ENCODE peak calls at places on chromosomes 3 and 15, in six cellular contexts. B is GM03348; L is HFF-Myc; W is central memory CD4-positive, alpha-beta T cell; K is glutamatergic neuron; V is neural crest cell. X is an unnamed sample.

GRCh38 chr3:25297667-25298585 is 130.1 kb upstream of the RARB start:
- DNase-seq in K (no peak), B (no peak), W (no peak), L (peak; percentile 56), V (no peak), X (no peak)

GRCh38 chr15:38829086-38829485 is 264.5 kb upstream of the RASGRP1 start:
- DNase-seq in W (no peak), V (no peak), L (no peak), K (no peak), B (no peak), X (no peak)

GRCh38 chr15:60077581-60078359 is 73.7 kb downstream of the FOXB1 start:
- DNase-seq in K (no peak), B (no peak), L (no peak), W (no peak), V (no peak), X (no peak)

GRCh38 chr3:141471160-141471559 is 15.7 kb upstream of the RASA2 start:
- DNase-seq in B (no peak), W (no peak), L (no peak), K (no peak), V (no peak), X (no peak)

GRCh38 chr3:69426291-69426690 is 40.4 kb upstream of the FRMD4B start:
- DNase-seq in B (no peak), V (no peak), L (no peak), K (no peak), W (no peak), X (no peak)

GRCh38 chr3:39106281-39107055 is 959 bp downstream of the GORASP1 start:
- DNase-seq in L (no peak), B (peak; percentile 59), W (no peak), K (no peak), V (no peak), X (no peak)

GRCh38 chr3:9183811-9184463 is 65.5 kb downstream of the SRGAP3 start:
- DNase-seq in L (no peak), V (peak; percentile 51), K (peak; percentile 58), W (no peak), B (no peak), X (no peak)

GRCh38 chr3:186882125-186882524 is 39.6 kb downstream of the ADIPOQ start:
- DNase-seq in L (peak; percentile 10), W (no peak), B (no peak), V (no peak), K (no peak), X (no peak)

GRCh38 chr3:112407888-112408702 is 75.1 kb downstream of the CD200 start:
- DNase-seq in V (no peak), K (no peak), W (no peak), B (no peak), L (no peak), X (no peak)

GRCh38 chr3:150232992-150233451 is 175.1 kb upstream of the TSC22D2 start:
- DNase-seq in L (no peak), V (no peak), K (no peak), W (no peak), B (peak; percentile 52), X (no peak)

X was measured in upper lobe of left lung.